ENCODE peak calls at places on chromosomes 3 and 15, in four cellular contexts. J is aorta, X is testis, K is transverse colon. Q is an unnamed sample. For H3K27me3, the result is how much of the 10 kb centered on the place peaks cover.

GRCh38 chr3:128555098-128555825 is 62.3 kb upstream of the GATA2 start:
- DNase-seq in J (peak), X (no peak), K (peak), Q (no peak)

GRCh38 chr3:69451594-69451993 is 65.7 kb upstream of the FRMD4B start:
- DNase-seq in J (no peak), X (no peak), K (no peak), Q (no peak)

GRCh38 chr3:146065573-146066006 is 95.4 kb downstream of the PLOD2 start:
- DNase-seq in J (no peak), X (peak), K (no peak), Q (no peak)

GRCh38 chr3:87969620-87970019 is 89.2 kb downstream of the CGGBP1 start:
- DNase-seq in J (no peak), X (no peak), K (peak), Q (no peak)

GRCh38 chr3:138928727-138929372 is 18.1 kb downstream of the FOXL2 start:
- DNase-seq in J (no peak), X (no peak), K (no peak), Q (no peak)

GRCh38 chr3:129686941-129687340 is 80.5 kb upstream of the PLXND1 start:
- DNase-seq in J (no peak), X (no peak), K (no peak), Q (no peak)

GRCh38 chr3:25420168-25420567 is 7.9 kb upstream of the RARB start:
- DNase-seq in J (no peak), X (no peak), K (no peak), Q (no peak)

GRCh38 chr3:98855811-98856400 is 45.6 kb downstream of the DCBLD2 start:
- DNase-seq in J (no peak), X (no peak), K (no peak), Q (no peak)

GRCh38 chr3:144127700-144128099 is 156.1 kb downstream of the DIPK2A start:
- DNase-seq in J (no peak), X (no peak), K (no peak), Q (no peak)

GRCh38 chr3:57919987-57920386 is 88.2 kb upstream of the FLNB start:
- DNase-seq in J (no peak), X (no peak), K (no peak), Q (no peak)

GRCh38 chr3:113534365-113534764 is 2.0 kb downstream of the SIDT1 start:
- DNase-seq in J (no peak), X (no peak), K (no peak), Q (no peak)

GRCh38 chr3:54093849-54094248 is 28.5 kb upstream of the CACNA2D3 start:
- DNase-seq in J (no peak), X (no peak), K (no peak), Q (no peak)

GRCh38 chr3:100525753-100526612 is 33.6 kb downstream of the TMEM45A start:
- DNase-seq in J (no peak), X (no peak), K (no peak), Q (no peak)

GRCh38 chr15:29242466-29243242 is 27.0 kb downstream of the NSMCE3 start:
- DNase-seq in J (no peak), X (no peak), K (no peak), Q (no peak)

GRCh38 chr3:174116421-174116820 is 718.9 kb downstream of the NLGN1 start:
- DNase-seq in J (no peak), X (no peak), K (no peak), Q (no peak)

GRCh38 chr15:40826123-40827075 is 2.1 kb downstream of the PPP1R14D start:
- DNase-seq in J (peak), X (no peak), K (no peak), Q (no peak)

GRCh38 chr3:46663611-46664135 is 29.8 kb downstream of the ALS2CL start:
- DNase-seq in J (no peak), X (peak), K (peak), Q (no peak)

GRCh38 chr15:32864051-32864450 is 146.2 kb downstream of the GREM1 start:
- DNase-seq in J (no peak), X (no peak), K (no peak), Q (no peak)

GRCh38 chr15:45221967-45222366 is 30.1 kb upstream of the SLC28A2 start:
- DNase-seq in J (no peak), X (no peak), K (no peak), Q (no peak)

GRCh38 chr3:50862221-50862620 is 187.5 kb downstream of the DOCK3 start:
- DNase-seq in J (no peak), X (no peak), K (no peak), Q (no peak)

GRCh38 chr3:120344349-120344748 is 4.8 kb downstream of the LRRC58 start:
- DNase-seq in J (no peak), X (no peak), K (no peak), Q (no peak)

GRCh38 chr3:45551214-45552010 is 43.1 kb upstream of the LIMD1 start:
- DNase-seq in J (peak), X (peak), K (peak), Q (no peak)

GRCh38 chr3:132343018-132343612 is 25.9 kb downstream of the ACP3 start:
- DNase-seq in J (no peak), X (peak), K (peak), Q (peak)

GRCh38 chr3:136074546-136074945 is 109.0 kb downstream of the PPP2R3A start:
- DNase-seq in J (no peak), X (no peak), K (no peak), Q (no peak)

GRCh38 chr15:45993072-45993471 is 358.2 kb downstream of the SQOR start:
- DNase-seq in J (no peak), X (no peak), K (no peak), Q (no peak)

GRCh38 chr3:42012935-42013651 is 51.2 kb upstream of the ULK4 start:
- DNase-seq in J (peak), X (peak), K (peak), Q (peak)

GRCh38 chr15:99537344-99537743 is 28.4 kb upstream of the MEF2A start:
- DNase-seq in J (no peak), X (no peak), K (no peak), Q (no peak)

GRCh38 chr15:51094606-51095569 is at the start of gene TNFAIP8L3:
- DNase-seq in J (peak), X (peak), K (peak), Q (peak)

DNA sequence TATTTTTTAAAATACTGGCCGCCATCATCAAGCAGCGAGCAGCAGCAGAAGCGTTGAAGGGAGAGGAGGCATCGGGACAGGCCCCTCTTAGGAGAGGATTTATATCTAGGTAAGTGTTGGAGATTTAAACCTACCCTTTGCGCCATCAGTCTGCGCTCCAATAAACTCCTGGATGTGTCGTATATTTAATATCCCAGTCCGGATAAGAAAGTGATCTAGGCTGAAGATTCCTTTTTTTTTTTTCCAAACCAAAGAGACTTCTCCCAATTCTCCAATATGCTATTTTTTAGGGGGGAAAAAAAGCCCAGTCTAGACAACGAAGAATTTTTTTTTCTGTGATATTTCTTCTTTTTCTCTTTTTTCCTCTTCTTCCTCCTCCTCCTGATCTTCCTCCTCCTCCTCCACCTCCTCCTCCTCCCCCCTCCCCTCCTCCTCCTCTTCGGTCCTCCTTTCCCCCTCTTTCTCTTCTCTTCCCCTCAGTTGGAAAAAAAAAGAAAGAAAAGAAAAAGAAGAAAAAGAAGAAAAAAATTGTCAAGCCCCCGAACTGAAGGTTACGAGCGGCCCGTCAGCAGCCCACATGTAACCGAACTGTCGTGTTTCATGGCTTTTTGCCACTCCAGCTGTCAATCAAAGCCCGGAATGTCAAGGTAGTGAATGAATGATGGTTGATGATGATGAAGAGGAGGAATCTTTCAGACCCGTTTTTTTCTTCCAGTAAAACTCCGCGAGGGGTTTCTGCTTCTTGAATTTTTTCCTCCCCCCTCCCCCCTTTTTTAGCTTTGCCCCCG is 834 bp downstream of the MEIS2 start:
- DNase-seq in J (no peak), X (peak), K (no peak), Q (peak)
- H3K27me3 ChIP-seq in J (under half), X (under half), K (half or more), Q (under half)

GRCh38 chr3:64559658-64560057 is 128.1 kb downstream of the ADAMTS9 start:
- DNase-seq in J (no peak), X (no peak), K (no peak), Q (no peak)

GRCh38 chr3:64560802-64561502 is 126.8 kb downstream of the ADAMTS9 start:
- DNase-seq in J (no peak), X (peak), K (no peak), Q (no peak)

GRCh38 chr3:64563776-64564175 is 124.0 kb downstream of the ADAMTS9 start:
- DNase-seq in J (no peak), X (no peak), K (no peak), Q (no peak)

GRCh38 chr3:64561503-64561810 is 126.3 kb downstream of the ADAMTS9 start:
- DNase-seq in J (no peak), X (no peak), K (no peak), Q (no peak)
- H3K4me3 ChIP-seq in J (peak), X (peak), K (no peak), Q (no peak)

DNA sequence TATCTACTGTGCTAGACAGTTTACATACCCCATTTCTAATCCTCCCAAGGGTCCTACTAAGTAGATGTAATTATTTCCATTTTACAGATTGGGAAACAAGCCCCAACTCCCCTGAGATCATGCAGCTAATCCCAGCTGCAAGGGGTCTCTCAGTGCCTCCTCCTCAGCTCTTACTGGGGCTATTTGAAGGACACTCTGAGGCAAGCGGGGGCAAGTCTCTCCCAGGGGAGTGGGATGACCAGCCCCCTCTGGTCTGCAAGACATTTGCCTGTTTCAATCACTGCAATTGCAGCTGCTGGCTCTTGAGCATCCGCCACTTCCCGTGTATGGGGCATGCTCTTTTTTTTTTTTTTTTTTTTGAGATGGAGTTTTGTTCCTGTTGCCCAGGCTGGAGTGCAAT is 11.4 kb downstream of the LAMP3 start:
- DNase-seq in J (no peak), X (no peak), K (no peak), Q (no peak)
- H3K27me3 ChIP-seq in J (under half), X (under half), K (under half), Q (under half)

GRCh38 chr3:13894812-13895154 is 14.9 kb upstream of the WNT7A start:
- DNase-seq in J (no peak), X (no peak), K (no peak), Q (no peak)
- H3K4me3 ChIP-seq in J (peak), X (peak), K (peak), Q (no peak)

GRCh38 chr15:69149163-69149562 is 11.3 kb upstream of the GLCE start:
- DNase-seq in J (no peak), X (no peak), K (no peak), Q (no peak)
- H3K27me3 ChIP-seq in J (under half), X (under half), K (under half), Q (under half)

GRCh38 chr3:175526191-175526590 is 667.1 kb downstream of the NAALADL2 start:
- DNase-seq in J (no peak), X (no peak), K (no peak), Q (no peak)
- H3K4me3 ChIP-seq in J (peak), X (peak), K (peak), Q (no peak)

Q was measured in WERI-Rb-1.